ENCODE peak calls at places on chromosomes 6 and 20, in nine cellular contexts. L is naive thymus-derived CD4-positive, alpha-beta T cell; N is stimulated activated CD4-positive, alpha-beta T cell treated with anti-CD3 and anti-CD28 coated beads, Interleukin-12 subunit alpha, Interleukin-12 subunit beta, amount 100 ng/mL, for 4 hours; Q is IMR-90; X is progenitor cell of endocrine pancreas; M is left lung; F is neural crest cell; S is heart right ventricle; P is GM04503. I is an unnamed sample.
A peak's percentile ranks its signal among the peaks of the same experiment; 100 is the strongest.

GRCh38 chr6:33236852-33237251 is 28.6 kb downstream of the RING1 start:
- DNase-seq in L (no peak), N (no peak), Q (no peak), X (no peak), M (no peak), F (no peak), S (no peak), P (no peak), I (no peak)

GRCh38 chr20:51190783-51191180 is 167.9 kb upstream of the KCNG1 start:
- DNase-seq in L (no peak), N (no peak), Q (peak; percentile 53), X (no peak), M (no peak), F (no peak), S (no peak), P (no peak), I (no peak)

GRCh38 chr20:33773412-33774089 is 37.6 kb upstream of the CHMP4B start:
- DNase-seq in L (no peak), N (no peak), Q (no peak), X (no peak), M (no peak), F (no peak), S (no peak), P (no peak), I (no peak)

GRCh38 chr20:23879811-23880374 is 345 bp upstream of the CST5 start:
- DNase-seq in L (no peak), N (no peak), Q (no peak), X (no peak), M (peak; percentile 60), F (no peak), S (no peak), P (no peak), I (no peak)

GRCh38 chr20:23161244-23161875 is 75.2 kb upstream of the CD93 start:
- DNase-seq in L (no peak), N (no peak), Q (peak; percentile 52), X (no peak), M (no peak), F (no peak), S (no peak), P (no peak), I (peak; percentile 59)

GRCh38 chr6:134647861-134648260 is 302.0 kb downstream of the ALDH8A1 start:
- DNase-seq in L (no peak), N (no peak), Q (peak; percentile 69), X (no peak), M (no peak), F (no peak), S (no peak), P (peak; percentile 49), I (no peak)

GRCh38 chr6:108598316-108598863 is 37.7 kb downstream of the FOXO3 start:
- DNase-seq in L (no peak), N (no peak), Q (peak; percentile 47), X (no peak), M (no peak), F (no peak), S (no peak), P (peak; percentile 78), I (no peak)

GRCh38 chr6:150761771-150762170 is 103.7 kb upstream of the MTHFD1L start:
- DNase-seq in L (no peak), N (no peak), Q (no peak), X (no peak), M (no peak), F (no peak), S (no peak), P (no peak), I (no peak)